ENCODE peak calls at places on chromosome 21, in six cellular contexts. P is thoracic aorta, F is astrocyte of the spinal cord, N is aorta, A is MM.1S, L is uterus. O is an unnamed sample.
A peak's percentile ranks its signal among the peaks of the same experiment; 100 is the strongest.

GRCh38 chr21:42383331-42383730 is 12.5 kb downstream of the TMPRSS3 start:
- DNase-seq in L (no peak), P (no peak), N (no peak), F (no peak), A (no peak), O (no peak)

GRCh38 chr21:32772281-32773047 is 909 bp upstream of the PAXBP1 start:
- DNase-seq in A (peak; percentile 74), N (peak; percentile 48), F (no peak), L (no peak), P (no peak), O (no peak)

GRCh38 chr21:45640888-45641479 is 2.5 kb upstream of the PCBP3 start:
- DNase-seq in F (peak; percentile 64), P (no peak), N (no peak), A (no peak), L (no peak), O (no peak)

GRCh38 chr21:45377866-45378257 is 27.1 kb upstream of the COL18A1 start:
- DNase-seq in L (peak; percentile 2), N (no peak), F (no peak), P (no peak), A (no peak), O (no peak)

GRCh38 chr21:42757422-42757821 is 104.0 kb downstream of the PDE9A start:
- DNase-seq in L (no peak), P (no peak), A (no peak), F (no peak), N (no peak), O (no peak)

GRCh38 chr21:39079617-39080016 is 103.6 kb downstream of the PSMG1 start:
- DNase-seq in P (no peak), N (peak; percentile 93), L (no peak), F (no peak), A (no peak), O (no peak)

GRCh38 chr21:42763578-42764442 is 110.4 kb downstream of the PDE9A start:
- DNase-seq in L (no peak), P (no peak), F (no peak), A (no peak), N (peak; percentile 75), O (no peak)

GRCh38 chr21:45074818-45075605 is 632 bp downstream of the ADARB1 start:
- DNase-seq in A (no peak), N (peak; percentile 61), F (peak; percentile 24), P (no peak), L (no peak), O (no peak)

GRCh38 chr21:15204887-15205286 is 140.1 kb upstream of the NRIP1 start:
- DNase-seq in A (no peak), N (no peak), L (no peak), F (no peak), P (no peak), O (no peak)

GRCh38 chr21:40847956-40848355 is 998 bp upstream of the DSCAM start:
- DNase-seq in L (no peak), A (no peak), F (no peak), N (no peak), P (no peak), O (no peak)

GRCh38 chr21:44989538-44989888 is 49.7 kb downstream of the SLX9 start:
- DNase-seq in N (peak; percentile 26), F (peak; percentile 50), A (no peak), P (no peak), L (no peak), O (no peak)

GRCh38 chr21:31656199-31657095 is 3.0 kb upstream of the SOD1 start:
- DNase-seq in F (peak; percentile 58), L (no peak), N (no peak), P (no peak), A (no peak), O (no peak)

GRCh38 chr21:38821959-38822682 is 16.4 kb downstream of the ETS2 start:
- DNase-seq in F (no peak), L (no peak), N (no peak), P (no peak), A (no peak), O (no peak)

GRCh38 chr21:14602418-14602987 is 56.4 kb upstream of the SAMSN1 start:
- DNase-seq in N (no peak), F (no peak), L (no peak), P (no peak), A (peak; percentile 62), O (no peak)

GRCh38 chr21:14762734-14763694 is 216.9 kb upstream of the SAMSN1 start:
- DNase-seq in N (no peak), A (peak; percentile 89), F (no peak), P (no peak), L (no peak), O (no peak)

GRCh38 chr21:44596068-44596725 is 3.9 kb upstream of the KRTAP10-6 start:
- DNase-seq in A (no peak), P (no peak), L (no peak), F (no peak), N (no peak), O (no peak)

GRCh38 chr21:46660505-46660904 is 25.0 kb downstream of the PRMT2 start:
- DNase-seq in N (no peak), P (no peak), A (no peak), L (no peak), F (no peak), O (no peak)

GRCh38 chr21:45765375-45765774 is 121.8 kb downstream of the PCBP3 start:
- DNase-seq in P (no peak), N (no peak), L (no peak), A (no peak), F (no peak), O (no peak)

GRCh38 chr21:30479259-30479658 is 908 bp downstream of the KRTAP19-1 start:
- DNase-seq in F (no peak), P (no peak), A (no peak), L (no peak), N (no peak), O (no peak)

GRCh38 chr21:43867332-43867703 is 2.3 kb downstream of the AGPAT3 start:
- DNase-seq in F (no peak), N (no peak), P (no peak), L (no peak), A (no peak), O (no peak)

GRCh38 chr21:44051462-44051941 is 39.4 kb downstream of the TRAPPC10 start:
- DNase-seq in P (no peak), A (no peak), N (peak; percentile 43), L (peak; percentile 25), F (peak; percentile 56), O (no peak)

GRCh38 chr21:16047857-16048256 is 318.1 kb downstream of the USP25 start:
- DNase-seq in F (peak; percentile 46), L (no peak), P (no peak), A (no peak), N (no peak), O (peak; percentile 24)

GRCh38 chr21:45248301-45248892 is 39.3 kb downstream of the POFUT2 start:
- DNase-seq in P (no peak), N (no peak), L (no peak), F (no peak), A (no peak), O (no peak)

GRCh38 chr21:42459583-42460215 is 36.3 kb downstream of the RSPH1 start:
- DNase-seq in F (no peak), N (no peak), L (no peak), A (no peak), P (no peak), O (no peak)

GRCh38 chr21:31986035-31986856 is 113.4 kb downstream of the HUNK start:
- DNase-seq in P (no peak), A (no peak), N (no peak), L (no peak), F (no peak), O (no peak)

GRCh38 chr21:42734323-42734971 is 81.0 kb downstream of the PDE9A start:
- DNase-seq in A (peak; percentile 82), P (no peak), F (no peak), N (no peak), L (no peak), O (no peak)

GRCh38 chr21:33897098-33897497 is 18.5 kb downstream of the ATP5PO start:
- DNase-seq in N (no peak), L (no peak), F (no peak), P (no peak), A (no peak), O (no peak)

GRCh38 chr21:33896691-33897090 is 18.9 kb downstream of the ATP5PO start:
- DNase-seq in F (no peak), N (no peak), A (no peak), L (no peak), P (no peak), O (no peak)

GRCh38 chr21:33893917-33894316 is 21.7 kb downstream of the ATP5PO start:
- DNase-seq in N (no peak), P (no peak), F (no peak), A (no peak), L (no peak), O (no peak)

GRCh38 chr21:33894736-33895288 is 20.8 kb downstream of the ATP5PO start:
- DNase-seq in F (peak; percentile 88), L (peak; percentile 73), P (peak; percentile 50), A (peak; percentile 82), N (peak; percentile 90), O (peak; percentile 38)

GRCh38 chr21:33895356-33895755 is 20.2 kb downstream of the ATP5PO start:
- DNase-seq in P (no peak), L (no peak), N (no peak), F (no peak), A (no peak), O (no peak)
- H3K4me3 ChIP-seq in P (no peak overlapping the region), L (no peak overlapping the region), N (no peak overlapping the region), F (no peak overlapping the region), A (no peak overlapping the region), O (no peak overlapping the region)

DNA sequence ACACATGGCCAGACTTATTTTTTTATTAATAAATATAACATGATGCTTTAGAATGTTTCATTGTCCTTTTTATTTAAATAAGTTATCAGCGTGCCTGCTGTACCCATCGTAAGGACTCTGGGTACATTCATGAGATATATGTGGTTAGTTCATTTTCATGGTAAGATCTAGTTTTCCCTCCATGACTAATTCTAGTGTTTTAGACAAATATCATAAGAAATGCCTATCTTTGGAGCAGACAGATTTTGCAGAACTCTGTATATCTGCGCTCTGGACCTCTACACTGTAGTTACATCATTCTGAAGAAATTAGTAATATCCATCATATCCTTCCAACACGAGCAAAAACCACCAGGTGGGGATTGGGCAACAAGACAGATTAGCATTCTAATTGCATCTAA is 499.2 kb downstream of the SETD4 start:
- DNase-seq in L (no peak), F (peak; percentile 36), N (no peak), P (no peak), A (no peak), O (no peak)
- H3K4me3 ChIP-seq in L (no peak overlapping the region), F (no peak overlapping the region), N (no peak overlapping the region), P (no peak overlapping the region), A (no peak overlapping the region), O (no peak overlapping the region)

GRCh38 chr21:34673006-34673405 is 4.2 kb downstream of the CLIC6 start:
- DNase-seq in N (no peak), L (no peak), P (no peak), A (no peak), F (no peak), O (no peak)
- H3K4me3 ChIP-seq in N (no peak overlapping the region), L (no peak overlapping the region), P (no peak overlapping the region), A (no peak overlapping the region), F (no peak overlapping the region), O (no peak overlapping the region)

DNA sequence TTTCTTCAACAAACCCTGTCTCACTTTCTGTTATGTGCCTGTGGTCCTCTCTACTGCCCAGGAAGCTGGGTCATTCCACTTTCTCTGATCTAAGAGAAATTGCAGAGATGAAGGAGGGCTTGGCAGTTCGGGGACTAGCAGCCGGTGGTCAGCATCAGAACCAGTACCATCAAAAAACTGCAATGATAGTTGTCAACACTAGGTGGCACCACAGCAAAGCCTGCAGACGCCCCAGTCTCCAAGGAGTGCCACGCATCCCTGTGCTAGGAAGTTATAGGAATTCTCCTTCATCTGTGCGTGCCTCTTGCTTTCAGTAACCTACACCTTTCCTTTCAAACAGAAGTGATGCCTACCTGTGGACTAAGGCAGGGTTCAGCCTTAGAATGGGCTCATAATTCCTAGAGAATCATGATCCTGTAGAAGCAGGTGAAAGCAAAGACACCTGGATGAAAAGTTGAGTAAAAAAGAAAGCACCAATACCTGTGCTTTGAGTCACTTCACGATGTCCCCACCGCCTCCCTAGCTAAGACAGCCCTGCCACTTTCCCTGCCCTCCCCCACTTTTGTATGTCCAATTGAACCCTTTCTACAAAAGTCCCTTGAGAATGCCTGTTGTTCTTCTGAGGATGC is 129.2 kb downstream of the ADAMTS1 start:
- DNase-seq in L (peak; percentile 33), A (peak; percentile 56), P (no peak), N (no peak), F (peak; percentile 31), O (no peak)
- H3K4me3 ChIP-seq in L (no peak overlapping the region), A (no peak overlapping the region), P (no peak overlapping the region), N (no peak overlapping the region), F (no peak overlapping the region), O (no peak overlapping the region)